ENCODE peak calls at places on chromosomes 13 and 19, in five cellular contexts. F, P, Q, U and K are unnamed samples.
A peak's percentile ranks its signal among the peaks of the same experiment; 100 is the strongest.

GRCh38 chr13:41802684-41803554 is 158.0 kb downstream of the VWA8 start:
- DNase-seq in F (no peak), P (no peak), Q (no peak), U (no peak), K (no peak)

GRCh38 chr19:1850809-1851544 is 2.7 kb upstream of the REXO1 start:
- DNase-seq in F (no peak), P (no peak), Q (no peak), U (no peak), K (no peak)

GRCh38 chr19:13892885-13893284 is 13.0 kb downstream of the BRME1 start:
- DNase-seq in F (no peak), P (no peak), Q (no peak), U (no peak), K (no peak)

GRCh38 chr13:32988588-32989256 is 27.5 kb upstream of the KL start:
- DNase-seq in F (no peak), P (no peak), Q (no peak), U (no peak), K (no peak)

GRCh38 chr19:2574478-2574931 is 98.6 kb downstream of the GADD45B start:
- DNase-seq in F (no peak), P (no peak), Q (no peak), U (peak; percentile 75), K (no peak)

GRCh38 chr19:45901912-45902650 is at the start of gene MYPOP:
- DNase-seq in F (peak; percentile 38), P (no peak), Q (no peak), U (no peak), K (no peak)

GRCh38 chr19:14155371-14155770 is 19.0 kb upstream of the ASF1B start:
- DNase-seq in F (no peak), P (no peak), Q (no peak), U (no peak), K (no peak)

GRCh38 chr13:56736966-56737365 is 403.8 kb upstream of the PRR20A start:
- DNase-seq in F (no peak), P (no peak), Q (no peak), U (no peak), K (no peak)

GRCh38 chr19:18304496-18305312 is 18.2 kb downstream of the LSM4 start:
- DNase-seq in F (peak; percentile 87), P (peak; percentile 87), Q (no peak), U (peak; percentile 98), K (peak; percentile 88)

GRCh38 chr19:10207026-10207425 is 12.3 kb upstream of the DNMT1 start:
- DNase-seq in F (no peak), P (no peak), Q (no peak), U (no peak), K (no peak)

GRCh38 chr19:52941941-52942370 is 18.7 kb upstream of the ZNF888 start:
- DNase-seq in F (peak; percentile 41), P (no peak), Q (no peak), U (peak; percentile 90), K (no peak)

GRCh38 chr19:1856698-1857603 is 6.4 kb downstream of the KLF16 start:
- DNase-seq in F (peak; percentile 76), P (peak; percentile 88), Q (peak; percentile 71), U (peak; percentile 97), K (peak; percentile 98)

GRCh38 chr19:23779645-23780044 is 21.0 kb upstream of the ZNF681 start:
- DNase-seq in F (no peak), P (no peak), Q (no peak), U (no peak), K (no peak)

GRCh38 chr19:781800-782194 is 15.5 kb upstream of the PTBP1 start:
- DNase-seq in F (no peak), P (no peak), Q (peak; percentile 6), U (no peak), K (no peak)

GRCh38 chr19:780935-781334 is 16.3 kb upstream of the PTBP1 start:
- DNase-seq in F (no peak), P (no peak), Q (no peak), U (no peak), K (no peak)

GRCh38 chr19:782195-783043 is 14.8 kb upstream of the PTBP1 start:
- DNase-seq in F (no peak), P (no peak), Q (peak; percentile 47), U (no peak), K (peak; percentile 71)

GRCh38 chr19:776549-776948 is 20.7 kb upstream of the PTBP1 start:
- DNase-seq in F (no peak), P (no peak), Q (no peak), U (no peak), K (no peak)

DNA sequence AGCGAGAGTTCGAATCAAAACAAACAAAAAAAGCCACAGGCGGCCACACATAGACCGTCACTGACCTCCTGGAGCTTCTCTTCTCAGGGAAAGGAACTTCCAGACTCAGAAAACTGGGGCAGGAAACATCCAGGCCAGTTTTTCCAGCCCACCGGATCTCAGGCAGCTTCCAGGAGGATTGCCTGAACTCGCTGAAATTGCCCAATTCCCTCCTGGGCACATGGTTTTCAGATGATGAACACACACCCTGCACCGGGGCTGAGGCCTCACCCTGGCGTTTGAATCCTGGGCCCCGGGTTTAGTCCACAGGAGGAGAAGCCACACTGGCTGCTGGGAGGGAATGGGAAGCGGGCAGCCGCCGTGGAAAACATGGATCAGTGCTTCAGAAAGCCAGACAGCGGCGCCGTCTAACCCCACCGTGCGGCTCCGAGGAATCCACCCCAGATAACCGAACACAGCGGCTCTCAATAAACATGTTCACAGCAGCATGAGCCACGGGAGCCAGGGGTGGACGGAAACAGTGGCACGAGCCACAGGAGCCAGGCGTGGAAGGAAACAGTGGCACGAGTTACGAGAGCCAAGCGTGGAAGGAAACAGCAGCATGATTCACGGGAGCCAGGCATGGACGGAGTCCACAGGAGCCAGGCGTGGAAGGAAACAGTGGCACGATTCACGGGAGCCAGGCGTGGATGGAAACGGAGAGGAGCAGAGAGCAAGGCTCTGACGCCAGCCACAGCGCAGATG is 18.2 kb upstream of the PTBP1 start:
- DNase-seq in F (no peak), P (no peak), Q (peak; percentile 52), U (peak; percentile 94), K (peak; percentile 79)
- TF ChIP-seq POLR2A in F (no peak), P (no peak), Q (no peak), U (no peak), K (no peak)

DNA sequence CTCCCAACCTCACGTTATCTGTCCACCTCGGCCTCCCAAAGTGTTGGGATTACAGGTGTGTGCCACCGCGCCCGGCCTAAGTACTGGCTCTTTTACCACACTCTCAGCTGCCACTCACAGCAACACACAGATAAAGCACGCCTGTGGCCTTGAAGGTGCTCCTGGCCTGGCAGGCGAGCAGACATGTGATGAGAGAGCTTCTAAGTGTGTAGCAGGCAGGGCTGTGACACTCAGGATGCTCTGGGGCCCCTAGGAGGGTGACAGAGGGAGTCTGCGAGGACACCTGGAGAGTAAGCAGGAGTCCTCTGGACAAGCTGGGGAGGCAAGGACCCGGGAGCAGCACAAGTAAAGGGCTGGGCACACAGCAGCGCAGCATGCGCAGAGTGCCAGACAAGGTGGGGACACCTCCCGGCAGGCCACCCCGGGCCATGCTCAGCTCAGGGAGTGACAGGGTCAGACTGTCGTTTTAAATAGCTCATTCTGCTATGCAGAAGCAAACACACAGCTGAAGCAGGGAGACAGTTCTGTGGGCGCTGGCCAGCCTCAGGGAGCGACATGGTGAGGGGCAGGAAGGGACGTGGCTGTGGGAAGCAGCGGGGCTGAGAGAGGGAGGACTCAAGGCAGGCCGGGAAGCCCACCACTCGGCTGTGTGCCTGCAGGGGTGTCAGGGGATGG is 26.5 kb downstream of the MED26 start:
- DNase-seq in F (no peak), P (no peak), Q (no peak), U (no peak), K (no peak)
- TF ChIP-seq POLR2A in F (no peak), P (no peak), Q (no peak), U (no peak), K (no peak)

GRCh38 chr13:91348906-91349435 is 1.5 kb downstream of the MIR17HG start:
- DNase-seq in F (peak; percentile 86), P (peak; percentile 57), Q (no peak), U (peak; percentile 98), K (peak; percentile 80)
- TF ChIP-seq POLR2A in F (peak; percentile 50), P (peak; percentile 73), Q (peak; percentile 23), U (no peak), K (peak; percentile 38)

GRCh38 chr19:42495663-42496062 is 32.6 kb downstream of the CEACAM1 start:
- DNase-seq in F (no peak), P (no peak), Q (no peak), U (no peak), K (no peak)

GRCh38 chr19:42494321-42494720 is 34.0 kb downstream of the CEACAM1 start:
- DNase-seq in F (no peak), P (no peak), Q (no peak), U (no peak), K (no peak)

GRCh38 chr19:42496551-42497133 is 31.6 kb downstream of the CEACAM1 start:
- DNase-seq in F (no peak), P (no peak), Q (no peak), U (no peak), K (no peak)

GRCh38 chr19:42498387-42498786 is 29.9 kb downstream of the CEACAM1 start:
- DNase-seq in F (no peak), P (no peak), Q (no peak), U (no peak), K (no peak)

GRCh38 chr19:42497492-42498226 is 30.6 kb downstream of the CEACAM1 start:
- DNase-seq in F (no peak), P (no peak), Q (peak; percentile 73), U (no peak), K (no peak)
- TF ChIP-seq POLR2A in F (no peak), P (no peak), Q (peak; percentile 32), U (no peak), K (no peak)